ENCODE peak calls at places on chromosomes 13 and 19, in six cellular contexts. R is HEK293T, C is GOT3, M is T1000, J is uterus, U is cardiac fibroblast. T is an unnamed sample.

GRCh38 chr13:106416645-106417044 is 118.8 kb downstream of the EFNB2 start:
- DNase-seq in C (no peak), M (no peak), J (no peak), U (no peak), R (no peak), T (no peak)

GRCh38 chr13:111472559-111473460 is 152.4 kb downstream of the TEX29 start:
- DNase-seq in R (no peak), U (no peak), J (no peak), M (no peak), C (no peak), T (no peak)

GRCh38 chr19:46900341-46900740 is 39.5 kb downstream of the ARHGAP35 start:
- DNase-seq in M (no peak), R (no peak), J (no peak), U (no peak), C (no peak), T (no peak)

GRCh38 chr13:21569686-21570085 is 34.3 kb downstream of the MICU2 start:
- DNase-seq in U (no peak), M (no peak), J (no peak), C (no peak), R (no peak), T (no peak)

GRCh38 chr13:50365683-50366391 is 350.6 kb downstream of the KCNRG start:
- DNase-seq in J (no peak), M (no peak), C (no peak), R (no peak), U (no peak), T (no peak)

GRCh38 chr19:13865578-13866462 is 11.1 kb upstream of the NANOS3 start:
- DNase-seq in R (no peak), U (no peak), C (no peak), J (no peak), M (no peak), T (no peak)

GRCh38 chr13:38564751-38565150 is 122.1 kb upstream of the FREM2 start:
- DNase-seq in U (no peak), M (no peak), J (no peak), R (no peak), C (no peak), T (no peak)

GRCh38 chr13:46662690-46663089 is 109.7 kb downstream of the LRCH1 start:
- DNase-seq in M (no peak), R (no peak), J (no peak), C (no peak), U (no peak), T (no peak)

GRCh38 chr13:99357149-99357596 is 50.0 kb upstream of the GPR183 start:
- DNase-seq in R (no peak), M (no peak), J (no peak), C (no peak), U (peak), T (no peak)

GRCh38 chr19:31285744-31286143 is 63.5 kb downstream of the TSHZ3 start:
- DNase-seq in U (peak), J (no peak), C (no peak), R (no peak), M (no peak), T (no peak)

GRCh38 chr19:11481777-11482383 is 1.0 kb upstream of the ELAVL3 start:
- DNase-seq in M (peak), U (peak), C (peak), J (peak), R (peak), T (peak)

GRCh38 chr19:46731007-46731501 is 14.1 kb upstream of the PRKD2 start:
- DNase-seq in M (peak), C (no peak), J (no peak), U (peak), R (no peak), T (peak)

GRCh38 chr13:23772717-23773116 is 116.5 kb downstream of the MIPEP start:
- DNase-seq in U (no peak), R (no peak), C (no peak), M (no peak), J (no peak), T (no peak)

GRCh38 chr13:32622827-32623226 is 36.6 kb downstream of the PDS5B start:
- DNase-seq in R (no peak), U (no peak), C (no peak), M (no peak), J (no peak), T (no peak)

GRCh38 chr13:78601124-78601885 is 2.0 kb downstream of the POU4F1 start:
- DNase-seq in M (no peak), J (no peak), U (no peak), C (no peak), R (no peak), T (no peak)

GRCh38 chr19:11662278-11662677 is 65.0 kb downstream of the ZNF627 start:
- DNase-seq in C (no peak), J (no peak), R (no peak), U (no peak), M (no peak), T (no peak)

GRCh38 chr13:97573011-97573410 is 139.0 kb downstream of the RAP2A start:
- DNase-seq in R (no peak), M (no peak), U (no peak), J (no peak), C (no peak), T (no peak)

GRCh38 chr19:1752757-1753728 is at the start of gene ONECUT3:
- DNase-seq in U (no peak), R (no peak), C (no peak), J (no peak), M (no peak), T (no peak)

GRCh38 chr19:18718015-18718526 is 34.6 kb downstream of the CRTC1 start:
- DNase-seq in M (no peak), U (no peak), C (no peak), J (no peak), R (no peak), T (no peak)

GRCh38 chr19:39846678-39847486 is 703 bp upstream of the FBL start:
- DNase-seq in J (no peak), U (no peak), C (no peak), M (no peak), R (no peak), T (no peak)

GRCh38 chr13:104740616-104741222 is 1674.5 kb upstream of the SLC10A2 start:
- DNase-seq in C (no peak), U (no peak), J (peak), R (no peak), M (no peak), T (no peak)

GRCh38 chr13:100987993-100988392 is 313.4 kb upstream of the TMTC4 start:
- DNase-seq in R (no peak), C (no peak), M (no peak), J (no peak), U (peak), T (no peak)

GRCh38 chr19:51777570-51778460 is 16.8 kb downstream of the FPR2 start:
- DNase-seq in U (peak), M (peak), R (peak), J (peak), C (peak), T (peak)

GRCh38 chr13:102901056-102901455 is 55.2 kb downstream of the ERCC5 start:
- DNase-seq in U (no peak), C (no peak), J (no peak), R (no peak), M (no peak), T (no peak)

GRCh38 chr19:36009220-36009619 is 607 bp upstream of the SYNE4 start:
- DNase-seq in R (no peak), J (peak), C (no peak), U (peak), M (peak), T (peak)

GRCh38 chr19:29019403-29019802 is 193.5 kb downstream of the UQCRFS1 start:
- DNase-seq in U (no peak), M (no peak), R (no peak), C (no peak), J (no peak), T (no peak)

GRCh38 chr13:25916119-25916518 is 135.7 kb downstream of the SHISA2 start:
- DNase-seq in C (no peak), R (no peak), M (no peak), J (no peak), U (no peak), T (no peak)

GRCh38 chr13:84080748-84081530 is 198.7 kb upstream of the SLITRK1 start:
- DNase-seq in C (no peak), U (no peak), M (no peak), R (no peak), J (no peak), T (no peak)

GRCh38 chr13:49669735-49670309 is 21.5 kb downstream of the EBPL start:
- DNase-seq in J (no peak), C (no peak), U (peak), R (peak), M (no peak), T (peak)

GRCh38 chr13:40371531-40372125 is 294.8 kb downstream of the FOXO1 start:
- DNase-seq in R (no peak), M (no peak), U (no peak), C (no peak), J (no peak), T (no peak)

T was measured in occipital lobe.